ENCODE peak calls at places on chromosome 11, in seven cellular contexts. One of them, this sample, is unnamed.

GRCh38 chr11:64921384-64921783 is 3.1 kb upstream of the PPP2R5B start:
- DNase-seq in T follicular helper cell: no peak
- DNase-seq in IMR-90: no peak
- DNase-seq in activated naive CD8-positive, alpha-beta T cell treated with anti-CD3 and anti-CD28 coated beads, Interleukin-2, amount 50 U/mL, for 24 hours: no peak
- DNase-seq in heart left ventricle: no peak
- DNase-seq in SW480: no peak
- DNase-seq in GM10248: no peak
- DNase-seq in this sample: no peak

GRCh38 chr11:12693485-12694181 is 19.4 kb downstream of the TEAD1 start:
- DNase-seq in T follicular helper cell: no peak
- DNase-seq in IMR-90: peak
- DNase-seq in activated naive CD8-positive, alpha-beta T cell treated with anti-CD3 and anti-CD28 coated beads, Interleukin-2, amount 50 U/mL, for 24 hours: no peak
- DNase-seq in heart left ventricle: peak
- DNase-seq in SW480: peak
- DNase-seq in GM10248: no peak
- DNase-seq in this sample: no peak

GRCh38 chr11:2738551-2739431 is 39.0 kb upstream of the KCNQ1OT1 start:
- DNase-seq in T follicular helper cell: no peak
- DNase-seq in IMR-90: no peak
- DNase-seq in activated naive CD8-positive, alpha-beta T cell treated with anti-CD3 and anti-CD28 coated beads, Interleukin-2, amount 50 U/mL, for 24 hours: no peak
- DNase-seq in heart left ventricle: peak
- DNase-seq in SW480: no peak
- DNase-seq in GM10248: no peak
- DNase-seq in this sample: no peak

GRCh38 chr11:95764267-95764898 is 25.2 kb downstream of the FAM76B start:
- DNase-seq in T follicular helper cell: no peak
- DNase-seq in IMR-90: peak
- DNase-seq in activated naive CD8-positive, alpha-beta T cell treated with anti-CD3 and anti-CD28 coated beads, Interleukin-2, amount 50 U/mL, for 24 hours: no peak
- DNase-seq in heart left ventricle: no peak
- DNase-seq in SW480: peak
- DNase-seq in GM10248: peak
- DNase-seq in this sample: peak

GRCh38 chr11:46306296-46306853 is 28.9 kb downstream of the CREB3L1 start:
- DNase-seq in T follicular helper cell: no peak
- DNase-seq in IMR-90: peak
- DNase-seq in activated naive CD8-positive, alpha-beta T cell treated with anti-CD3 and anti-CD28 coated beads, Interleukin-2, amount 50 U/mL, for 24 hours: no peak
- DNase-seq in heart left ventricle: no peak
- DNase-seq in SW480: no peak
- DNase-seq in GM10248: no peak
- DNase-seq in this sample: no peak

GRCh38 chr11:123494195-123495050 is 64.4 kb downstream of the GRAMD1B start:
- DNase-seq in T follicular helper cell: no peak
- DNase-seq in IMR-90: peak
- DNase-seq in activated naive CD8-positive, alpha-beta T cell treated with anti-CD3 and anti-CD28 coated beads, Interleukin-2, amount 50 U/mL, for 24 hours: no peak
- DNase-seq in heart left ventricle: no peak
- DNase-seq in SW480: peak
- DNase-seq in GM10248: no peak
- DNase-seq in this sample: no peak

GRCh38 chr11:119172513-119172912 is 4.0 kb downstream of the NLRX1 start:
- DNase-seq in T follicular helper cell: no peak
- DNase-seq in IMR-90: no peak
- DNase-seq in activated naive CD8-positive, alpha-beta T cell treated with anti-CD3 and anti-CD28 coated beads, Interleukin-2, amount 50 U/mL, for 24 hours: no peak
- DNase-seq in heart left ventricle: no peak
- DNase-seq in SW480: no peak
- DNase-seq in GM10248: no peak
- DNase-seq in this sample: no peak

GRCh38 chr11:19673924-19674390 is 38.7 kb upstream of the NAV2 start:
- DNase-seq in T follicular helper cell: no peak
- DNase-seq in IMR-90: no peak
- DNase-seq in activated naive CD8-positive, alpha-beta T cell treated with anti-CD3 and anti-CD28 coated beads, Interleukin-2, amount 50 U/mL, for 24 hours: no peak
- DNase-seq in heart left ventricle: peak
- DNase-seq in SW480: no peak
- DNase-seq in GM10248: no peak
- DNase-seq in this sample: no peak

GRCh38 chr11:64694821-64695365 is 28.1 kb downstream of the NRXN2 start:
- DNase-seq in T follicular helper cell: no peak
- DNase-seq in IMR-90: no peak
- DNase-seq in activated naive CD8-positive, alpha-beta T cell treated with anti-CD3 and anti-CD28 coated beads, Interleukin-2, amount 50 U/mL, for 24 hours: no peak
- DNase-seq in heart left ventricle: no peak
- DNase-seq in SW480: no peak
- DNase-seq in GM10248: no peak
- DNase-seq in this sample: no peak

GRCh38 chr11:12414641-12415040 is 37.3 kb downstream of the PARVA start:
- DNase-seq in T follicular helper cell: no peak
- DNase-seq in IMR-90: no peak
- DNase-seq in activated naive CD8-positive, alpha-beta T cell treated with anti-CD3 and anti-CD28 coated beads, Interleukin-2, amount 50 U/mL, for 24 hours: no peak
- DNase-seq in heart left ventricle: no peak
- DNase-seq in SW480: no peak
- DNase-seq in GM10248: no peak
- DNase-seq in this sample: no peak

GRCh38 chr11:86559311-86559945 is 113.0 kb downstream of the ME3 start:
- DNase-seq in T follicular helper cell: no peak
- DNase-seq in IMR-90: peak
- DNase-seq in activated naive CD8-positive, alpha-beta T cell treated with anti-CD3 and anti-CD28 coated beads, Interleukin-2, amount 50 U/mL, for 24 hours: no peak
- DNase-seq in heart left ventricle: peak
- DNase-seq in SW480: no peak
- DNase-seq in GM10248: no peak
- DNase-seq in this sample: no peak

GRCh38 chr11:121067912-121068652 is 33.0 kb upstream of the TECTA start:
- DNase-seq in T follicular helper cell: no peak
- DNase-seq in IMR-90: no peak
- DNase-seq in activated naive CD8-positive, alpha-beta T cell treated with anti-CD3 and anti-CD28 coated beads, Interleukin-2, amount 50 U/mL, for 24 hours: no peak
- DNase-seq in heart left ventricle: no peak
- DNase-seq in SW480: no peak
- DNase-seq in GM10248: peak
- DNase-seq in this sample: no peak

GRCh38 chr11:94417386-94417987 is 16.3 kb upstream of the GPR83 start:
- DNase-seq in T follicular helper cell: no peak
- DNase-seq in IMR-90: peak
- DNase-seq in activated naive CD8-positive, alpha-beta T cell treated with anti-CD3 and anti-CD28 coated beads, Interleukin-2, amount 50 U/mL, for 24 hours: no peak
- DNase-seq in heart left ventricle: no peak
- DNase-seq in SW480: peak
- DNase-seq in GM10248: no peak
- DNase-seq in this sample: no peak

This sample was measured in T47D.